ENCODE peak calls at places on chromosomes 6 and 20, in seven cellular contexts. J, M, Q, P, W, F and R are unnamed samples.

GRCh38 chr6:75266716-75267291 is 17.8 kb downstream of the TMEM30A start:
- DNase-seq in P (peak), F (no peak), W (peak), J (peak), M (no peak), Q (no peak), R (peak)

GRCh38 chr6:118606268-118606667 is 45.1 kb downstream of the CEP85L start:
- DNase-seq in Q (no peak), J (no peak), M (no peak), F (no peak), W (no peak), P (no peak), R (no peak)

GRCh38 chr6:138596591-138596990 is 97.3 kb upstream of the NHSL1 start:
- DNase-seq in J (no peak), M (no peak), Q (no peak), P (no peak), W (no peak), F (no peak), R (no peak)

GRCh38 chr20:31894980-31895675 is 24.7 kb downstream of the TTLL9 start:
- DNase-seq in W (peak), Q (no peak), M (peak), P (peak), F (no peak), J (peak), R (peak)

GRCh38 chr6:35736293-35736894 is 438 bp upstream of the ARMC12 start:
- DNase-seq in W (peak), Q (peak), F (no peak), P (peak), J (peak), M (peak), R (peak)

GRCh38 chr6:164826831-164827468 is 482.5 kb downstream of the C6orf118 start:
- DNase-seq in J (no peak), M (no peak), F (no peak), P (no peak), W (no peak), Q (no peak), R (no peak)

GRCh38 chr20:63016514-63017075 is 9.8 kb upstream of the BHLHE23 start:
- DNase-seq in M (no peak), Q (no peak), W (no peak), J (no peak), F (no peak), P (no peak), R (no peak)

GRCh38 chr20:58308290-58308679 is 1.2 kb upstream of the RAB22A start:
- DNase-seq in P (no peak), F (no peak), Q (no peak), W (no peak), M (no peak), J (no peak), R (no peak)

GRCh38 chr6:132084811-132085509 is 133.8 kb upstream of the CCN2 start:
- DNase-seq in F (no peak), Q (no peak), J (peak), W (peak), P (peak), M (no peak), R (peak)

GRCh38 chr20:61628480-61628879 is 376.4 kb downstream of the CDH4 start:
- DNase-seq in M (no peak), J (no peak), F (no peak), W (no peak), P (no peak), Q (no peak), R (no peak)

GRCh38 chr20:42366626-42367025 is 748.4 kb upstream of the CHD6 start:
- DNase-seq in W (no peak), Q (peak), P (no peak), J (no peak), M (no peak), F (no peak), R (no peak)

DNA sequence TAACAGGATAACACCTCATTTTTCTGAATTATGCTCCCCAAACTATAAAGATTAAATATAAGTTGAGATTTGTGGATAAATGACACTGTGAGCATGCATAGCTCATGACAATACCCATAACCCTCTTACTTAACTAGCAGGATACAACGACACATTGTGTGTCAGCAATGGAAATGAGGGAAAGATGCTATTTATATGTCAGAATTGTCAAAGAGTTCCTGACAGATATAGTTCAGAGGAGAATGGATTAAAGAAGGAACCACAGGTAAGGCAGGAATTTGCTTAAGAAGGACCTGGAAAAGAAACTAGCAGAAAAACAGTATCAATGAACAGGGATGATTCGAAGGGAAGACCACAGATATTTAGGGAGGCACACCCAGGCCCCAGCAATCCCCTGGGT is 591.0 kb downstream of the DHX35 start:
- DNase-seq in Q (no peak), J (no peak), W (no peak), P (no peak), F (no peak), M (no peak), R (no peak)
- H2BK120ac ChIP-seq in Q (no peak), J (no peak), W (no peak), P (no peak), F (no peak), M (no peak), R (no peak)

GRCh38 chr20:49140411-49140810 is 47.7 kb downstream of the STAU1 start:
- DNase-seq in M (no peak), J (no peak), Q (no peak), F (no peak), P (no peak), W (no peak), R (no peak)
- H3K4me2 ChIP-seq in M (no peak), J (no peak), Q (no peak), F (no peak), P (no peak), W (no peak), R (no peak)

GRCh38 chr6:117266267-117266797 is 974 bp downstream of the VGLL2 start:
- DNase-seq in P (no peak), F (no peak), Q (no peak), M (no peak), W (no peak), J (no peak), R (no peak)
- H2BK120ac ChIP-seq in P (no peak), F (no peak), Q (no peak), M (no peak), W (no peak), J (no peak), R (no peak)

GRCh38 chr6:162706236-162706635 is 21.3 kb downstream of the PRKN start:
- DNase-seq in M (no peak), P (no peak), J (no peak), Q (no peak), F (no peak), W (no peak), R (no peak)
- H3K4me2 ChIP-seq in M (no peak), P (no peak), J (no peak), Q (no peak), F (no peak), W (no peak), R (no peak)

DNA sequence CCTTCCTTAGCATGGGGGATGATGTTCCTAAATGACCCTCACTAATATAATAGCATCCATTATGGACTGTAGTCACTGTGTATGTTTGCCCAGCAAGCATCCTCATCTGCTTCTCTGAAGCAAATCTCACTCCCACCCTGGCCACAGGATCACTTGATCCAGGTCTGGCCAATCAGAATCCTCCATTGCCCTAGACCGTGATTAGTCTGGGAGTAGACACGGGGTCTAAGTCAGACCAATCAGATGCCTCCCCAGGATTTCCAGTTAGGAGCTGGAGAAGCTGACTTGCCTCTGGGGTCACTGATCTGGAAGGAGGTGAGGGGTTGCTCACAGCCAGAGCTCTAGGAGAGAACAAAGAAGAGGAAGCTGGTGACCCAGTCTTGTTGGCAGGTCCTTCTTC is 153.9 kb downstream of the DHX35 start:
- DNase-seq in F (no peak), J (no peak), P (no peak), W (no peak), Q (no peak), M (no peak), R (no peak)
- H2BK120ac ChIP-seq in F (no peak), J (no peak), P (no peak), W (no peak), Q (no peak), M (no peak), R (no peak)

GRCh38 chr6:44076016-44076365 is 51.3 kb downstream of the MRPL14 start:
- DNase-seq in W (no peak), M (no peak), J (no peak), P (no peak), Q (no peak), F (no peak), R (no peak)

GRCh38 chr6:44075137-44076015 is 51.9 kb downstream of the MRPL14 start:
- DNase-seq in P (no peak), W (no peak), J (no peak), F (no peak), M (no peak), Q (no peak), R (no peak)

GRCh38 chr6:44078219-44078794 is 48.9 kb downstream of the MRPL14 start:
- DNase-seq in P (no peak), M (no peak), W (no peak), J (no peak), Q (no peak), F (no peak), R (no peak)

GRCh38 chr6:44077201-44077946 is 49.9 kb downstream of the MRPL14 start:
- DNase-seq in J (no peak), W (no peak), M (no peak), F (no peak), P (no peak), Q (no peak), R (no peak)

DNA sequence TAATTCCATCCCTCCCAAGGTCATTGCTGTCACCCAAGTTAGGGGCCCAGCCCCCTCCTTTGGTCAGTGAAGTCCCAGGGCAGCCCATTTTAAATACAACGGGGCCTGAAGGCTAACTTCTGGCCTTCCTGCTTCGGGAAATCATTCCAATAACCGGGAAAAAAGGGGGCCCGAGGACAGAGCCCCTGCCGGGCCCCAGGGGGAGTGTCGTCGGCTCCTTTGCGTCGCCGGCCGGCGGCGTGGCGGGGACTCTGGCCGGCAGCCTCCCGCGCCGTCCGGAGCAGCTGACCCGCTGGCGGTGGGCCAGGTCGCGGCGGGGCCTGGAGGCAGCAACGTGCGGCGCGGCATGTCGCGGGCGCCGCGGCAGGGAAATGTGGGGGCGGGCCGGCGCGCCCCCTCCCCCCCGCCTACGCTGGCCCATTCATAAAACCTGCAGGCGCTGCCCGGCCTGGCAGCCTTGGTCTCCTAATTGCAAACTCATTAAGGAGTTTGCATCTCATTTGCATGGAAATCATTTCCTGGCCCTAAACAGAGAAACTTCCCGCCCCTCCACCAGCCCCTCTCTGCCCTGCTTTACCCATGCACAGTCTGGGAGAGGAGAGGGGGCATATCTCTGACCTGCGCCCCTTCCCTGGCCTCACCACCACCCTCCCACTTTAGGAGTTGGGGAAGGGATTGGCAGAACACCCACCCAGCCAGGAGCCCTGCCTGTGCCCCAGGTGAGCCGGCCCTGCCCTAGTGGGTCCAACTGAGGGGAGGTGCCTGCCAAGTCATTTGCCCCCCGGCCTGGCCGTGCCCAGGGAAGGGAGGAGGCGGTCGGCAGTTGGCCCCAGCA is 50.7 kb downstream of the MRPL14 start:
- DNase-seq in W (peak), P (no peak), Q (no peak), F (no peak), J (no peak), M (no peak), R (no peak)
- H3K4me2 ChIP-seq in W (peak), P (no peak), Q (peak), F (peak), J (peak), M (peak), R (peak)

GRCh38 chr20:53829706-53830521 is 236.3 kb upstream of the ZNF217 start:
- DNase-seq in J (no peak), W (peak), P (peak), M (no peak), Q (no peak), F (no peak), R (peak)

GRCh38 chr20:53833333-53834043 is 236.9 kb downstream of the BCAS1 start:
- DNase-seq in J (no peak), P (no peak), F (no peak), Q (no peak), M (no peak), W (no peak), R (no peak)

GRCh38 chr20:53832499-53832898 is 237.9 kb downstream of the BCAS1 start:
- DNase-seq in W (no peak), Q (no peak), M (no peak), F (no peak), J (no peak), P (no peak), R (no peak)

GRCh38 chr20:53831228-53831627 is 237.6 kb upstream of the ZNF217 start:
- DNase-seq in F (no peak), J (no peak), W (no peak), M (no peak), Q (no peak), P (no peak), R (no peak)

GRCh38 chr20:53831812-53832211 is 238.2 kb upstream of the ZNF217 start:
- DNase-seq in M (no peak), W (no peak), P (no peak), Q (no peak), F (no peak), J (no peak), R (no peak)
- H2BK120ac ChIP-seq in M (no peak), W (no peak), P (peak), Q (no peak), F (no peak), J (no peak), R (no peak)

GRCh38 chr6:127212376-127212775 is 54.3 kb upstream of the RNF146 start:
- DNase-seq in M (no peak), P (no peak), J (no peak), F (no peak), W (no peak), Q (no peak), R (no peak)

GRCh38 chr6:127219869-127220268 is 46.8 kb upstream of the RNF146 start:
- DNase-seq in Q (no peak), M (no peak), P (no peak), J (no peak), W (no peak), F (no peak), R (no peak)

GRCh38 chr6:127215931-127216330 is 50.7 kb upstream of the RNF146 start:
- DNase-seq in P (no peak), M (no peak), F (no peak), Q (no peak), W (no peak), J (no peak), R (no peak)

GRCh38 chr6:127221201-127221600 is 45.5 kb upstream of the RNF146 start:
- DNase-seq in F (no peak), W (no peak), P (no peak), M (no peak), J (no peak), Q (no peak), R (no peak)

DNA sequence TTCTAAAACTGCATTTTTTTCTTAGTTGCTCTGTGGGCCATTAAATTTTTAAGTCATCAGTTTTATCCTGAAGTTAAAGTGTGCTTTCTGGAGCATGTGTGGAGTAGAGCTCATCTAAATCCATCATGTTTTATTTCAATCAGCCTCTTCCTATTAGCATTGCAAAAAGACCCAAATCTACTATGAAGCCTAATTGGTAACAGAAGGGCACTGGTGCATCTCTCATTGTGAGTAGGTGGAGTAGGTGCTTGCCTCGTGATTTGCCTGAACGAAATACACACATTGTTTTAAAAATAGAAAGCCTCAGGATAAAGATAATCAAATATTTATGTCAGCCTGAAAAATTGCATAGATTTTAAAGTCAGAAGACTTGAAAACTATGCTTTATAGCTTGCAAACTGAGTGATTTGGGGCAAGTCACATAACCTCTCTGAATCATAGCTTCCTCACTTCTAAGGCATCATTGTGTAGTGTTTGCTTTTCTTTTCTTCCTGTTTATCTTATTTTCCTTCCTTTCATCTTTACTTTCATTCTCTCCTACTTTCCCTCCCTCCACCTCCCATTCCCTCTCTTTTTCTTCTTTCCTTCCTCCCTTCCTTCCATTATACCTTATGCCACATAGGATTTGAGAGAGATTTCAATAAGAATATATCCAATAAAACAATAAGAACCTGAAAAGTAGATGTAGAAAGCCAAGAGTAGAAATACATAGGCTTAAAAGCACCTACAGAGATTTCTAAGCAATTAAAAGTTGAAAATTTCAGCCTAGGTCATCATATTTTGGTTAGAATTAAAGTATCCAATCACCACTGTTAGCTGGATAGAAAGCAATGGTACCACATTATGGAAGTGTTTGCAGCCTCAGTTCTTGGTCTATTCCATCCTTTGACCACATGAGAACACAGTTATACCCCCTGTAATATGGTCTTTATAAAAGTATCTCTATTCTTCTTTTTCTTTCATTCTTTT is 49.6 kb upstream of the RNF146 start:
- DNase-seq in W (no peak), Q (no peak), J (no peak), M (no peak), F (no peak), P (no peak), R (no peak)
- H3K4me2 ChIP-seq in W (no peak), Q (no peak), J (no peak), M (no peak), F (no peak), P (no peak), R (no peak)